ENCODE peak calls at places on chromosomes 7 and 10, in nine cellular contexts. M, N, X, G, H, E, R, F and Z are unnamed samples.
A peak's percentile ranks its signal among the peaks of the same experiment; 100 is the strongest.

GRCh38 chr10:34205452-34205851 is 609.6 kb downstream of the PARD3 start:
- ATAC-seq in M (no peak), N (peak; percentile 53), X (no peak), G (no peak), H (no peak), E (no peak), R (no peak), F (peak; percentile 85), Z (no peak)

GRCh38 chr10:128158024-128158795 is 32.0 kb upstream of the MKI67 start:
- ATAC-seq in M (no peak), N (no peak), X (no peak), G (no peak), H (peak; percentile 85), E (no peak), R (no peak), F (no peak), Z (no peak)

GRCh38 chr7:94450044-94450697 is 55.5 kb downstream of the COL1A2 start:
- ATAC-seq in M (no peak), N (no peak), X (peak; percentile 84), G (no peak), H (peak; percentile 37), E (no peak), R (peak; percentile 81), F (no peak), Z (no peak)

GRCh38 chr7:36527549-36527913 is 137.9 kb downstream of the ANLN start:
- ATAC-seq in M (no peak), N (no peak), X (no peak), G (no peak), H (no peak), E (no peak), R (no peak), F (no peak), Z (no peak)

GRCh38 chr7:41655470-41655869 is 47.4 kb downstream of the INHBA start:
- ATAC-seq in M (no peak), N (no peak), X (no peak), G (no peak), H (no peak), E (no peak), R (no peak), F (no peak), Z (no peak)

GRCh38 chr7:137751361-137752009 is 95.3 kb downstream of the DGKI start:
- ATAC-seq in M (no peak), N (no peak), X (no peak), G (no peak), H (no peak), E (no peak), R (no peak), F (no peak), Z (no peak)

GRCh38 chr10:123636598-123637325 is 29.4 kb upstream of the GPR26 start:
- ATAC-seq in M (no peak), N (no peak), X (no peak), G (no peak), H (no peak), E (no peak), R (no peak), F (no peak), Z (no peak)

GRCh38 chr7:138618933-138619332 is 82.2 kb downstream of the SVOPL start:
- ATAC-seq in M (no peak), N (no peak), X (no peak), G (no peak), H (peak; percentile 68), E (no peak), R (no peak), F (no peak), Z (no peak)

GRCh38 chr10:3978174-3978573 is 193.2 kb upstream of the KLF6 start:
- ATAC-seq in M (no peak), N (no peak), X (no peak), G (no peak), H (no peak), E (no peak), R (no peak), F (no peak), Z (peak; percentile 70)

GRCh38 chr7:142438235-142438922 is 180.5 kb upstream of the PRSS58 start:
- ATAC-seq in M (peak; percentile 35), N (peak; percentile 42), X (no peak), G (peak; percentile 44), H (peak; percentile 62), E (no peak), R (no peak), F (peak; percentile 87), Z (peak; percentile 56)

GRCh38 chr7:39567294-39567693 is 1.1 kb downstream of the YAE1 start:
- ATAC-seq in M (no peak), N (no peak), X (no peak), G (no peak), H (no peak), E (no peak), R (no peak), F (no peak), Z (no peak)

GRCh38 chr7:96449094-96449493 is 127.2 kb upstream of the SLC25A13 start:
- ATAC-seq in M (no peak), N (no peak), X (no peak), G (no peak), H (no peak), E (no peak), R (no peak), F (no peak), Z (no peak)

GRCh38 chr7:42348627-42349026 is 111.6 kb upstream of the GLI3 start:
- ATAC-seq in M (no peak), N (no peak), X (no peak), G (no peak), H (no peak), E (no peak), R (no peak), F (no peak), Z (no peak)

GRCh38 chr10:24552346-24553016 is 171.2 kb downstream of the ARHGAP21 start:
- ATAC-seq in M (no peak), N (no peak), X (peak; percentile 53), G (no peak), H (peak; percentile 66), E (no peak), R (no peak), F (peak; percentile 85), Z (peak; percentile 98)

GRCh38 chr7:27242580-27243339 is at the start of gene EVX1:
- ATAC-seq in M (peak; percentile 27), N (no peak), X (no peak), G (no peak), H (no peak), E (no peak), R (no peak), F (no peak), Z (no peak)

GRCh38 chr10:124248646-124249045 is 155.2 kb upstream of the CHST15 start:
- ATAC-seq in M (no peak), N (no peak), X (no peak), G (no peak), H (no peak), E (peak; percentile 49), R (no peak), F (no peak), Z (no peak)

GRCh38 chr7:103793614-103794013 is 195.8 kb downstream of the RELN start:
- ATAC-seq in M (no peak), N (no peak), X (no peak), G (no peak), H (peak; percentile 97), E (no peak), R (no peak), F (no peak), Z (no peak)

GRCh38 chr7:30743371-30744074 is 8.4 kb upstream of the INMT start:
- ATAC-seq in M (no peak), N (no peak), X (peak; percentile 79), G (no peak), H (peak; percentile 52), E (no peak), R (peak; percentile 82), F (no peak), Z (no peak)

GRCh38 chr10:23338155-23338828 is 6.3 kb downstream of the C10orf67 start:
- ATAC-seq in M (no peak), N (no peak), X (no peak), G (no peak), H (peak; percentile 99), E (no peak), R (no peak), F (no peak), Z (no peak)